ENCODE peak calls at places on chromosomes 3 and 15, in ten cellular contexts. J, A, G, U, E, Y, K, Q, O and Z are unnamed samples.
A peak's percentile ranks its signal among the peaks of the same experiment; 100 is the strongest.

GRCh38 chr15:70851889-70852288 is 2.1 kb downstream of the LARP6 start:
- DNase-seq in O (no peak), A (no peak), K (no peak), E (no peak), Q (no peak), G (no peak), U (no peak), J (no peak), Y (no peak), Z (no peak)

GRCh38 chr15:74134387-74135027 is 4.1 kb downstream of the ISLR2 start:
- DNase-seq in G (no peak), U (no peak), A (peak; percentile 65), O (peak; percentile 37), Q (peak; percentile 41), K (no peak), J (no peak), E (no peak), Y (peak; percentile 35), Z (no peak)

GRCh38 chr3:31738423-31738822 is 205.7 kb downstream of the STT3B start:
- DNase-seq in J (no peak), U (no peak), E (no peak), Q (no peak), K (no peak), A (no peak), O (no peak), G (no peak), Y (no peak), Z (no peak)

GRCh38 chr3:139312959-139313358 is 30.9 kb upstream of the MRPS22 start:
- DNase-seq in Q (no peak), O (no peak), E (peak; percentile 32), G (no peak), J (no peak), Y (peak; percentile 77), K (no peak), A (no peak), U (peak; percentile 54), Z (no peak)

GRCh38 chr15:74392402-74392876 is 25.0 kb upstream of the CYP11A1 start:
- DNase-seq in G (no peak), E (no peak), U (no peak), O (peak; percentile 22), A (no peak), K (no peak), J (no peak), Y (peak; percentile 61), Q (no peak), Z (no peak)

GRCh38 chr3:176431986-176432385 is 765.3 kb downstream of the TBL1XR1 start:
- DNase-seq in Q (no peak), A (no peak), G (no peak), Y (peak; percentile 43), K (no peak), J (no peak), O (no peak), E (no peak), U (peak; percentile 25), Z (no peak)

GRCh38 chr3:17075358-17075757 is 190.6 kb downstream of the PLCL2 start:
- DNase-seq in U (no peak), E (no peak), G (no peak), O (no peak), Q (no peak), Y (no peak), A (no peak), K (no peak), J (no peak), Z (no peak)

GRCh38 chr3:71581451-71581980 is 2.0 kb downstream of the FOXP1 start:
- DNase-seq in G (no peak), J (peak; percentile 31), K (no peak), U (no peak), A (peak; percentile 70), E (no peak), Q (peak; percentile 52), O (no peak), Y (peak; percentile 25), Z (peak; percentile 16)

GRCh38 chr3:134093906-134094305 is 64.2 kb upstream of the SLCO2A1 start:
- DNase-seq in U (no peak), A (no peak), E (no peak), Q (no peak), Y (peak; percentile 70), J (no peak), K (no peak), O (no peak), G (no peak), Z (no peak)

GRCh38 chr3:127218457-127218922 is 25.6 kb downstream of the PRR23E start:
- DNase-seq in A (no peak), Q (no peak), U (no peak), E (no peak), J (no peak), K (no peak), Y (no peak), G (no peak), O (no peak), Z (no peak)

GRCh38 chr3:127217594-127218456 is 24.9 kb downstream of the PRR23E start:
- DNase-seq in G (peak; percentile 44), J (no peak), Y (no peak), K (peak; percentile 12), E (no peak), Q (no peak), A (no peak), U (no peak), O (peak; percentile 41), Z (no peak)

GRCh38 chr3:127215714-127216414 is 22.9 kb downstream of the PRR23E start:
- DNase-seq in Q (no peak), U (no peak), O (no peak), Y (no peak), J (no peak), G (no peak), K (no peak), A (no peak), E (no peak), Z (no peak)

GRCh38 chr3:127214990-127215389 is 22.1 kb downstream of the PRR23E start:
- DNase-seq in G (no peak), Y (no peak), Q (no peak), O (no peak), J (no peak), U (no peak), K (no peak), A (no peak), E (no peak), Z (no peak)

GRCh38 chr3:127216415-127217261 is 23.7 kb downstream of the PRR23E start:
- DNase-seq in Y (no peak), K (no peak), E (no peak), Q (no peak), J (no peak), O (no peak), U (no peak), G (no peak), A (no peak), Z (no peak)
- TF ChIP-seq CTCF in Y (no peak), K (no peak), E (no peak), Q (no peak), J (no peak), O (no peak), U (no peak), G (no peak), A (no peak), Z (no peak)

DNA sequence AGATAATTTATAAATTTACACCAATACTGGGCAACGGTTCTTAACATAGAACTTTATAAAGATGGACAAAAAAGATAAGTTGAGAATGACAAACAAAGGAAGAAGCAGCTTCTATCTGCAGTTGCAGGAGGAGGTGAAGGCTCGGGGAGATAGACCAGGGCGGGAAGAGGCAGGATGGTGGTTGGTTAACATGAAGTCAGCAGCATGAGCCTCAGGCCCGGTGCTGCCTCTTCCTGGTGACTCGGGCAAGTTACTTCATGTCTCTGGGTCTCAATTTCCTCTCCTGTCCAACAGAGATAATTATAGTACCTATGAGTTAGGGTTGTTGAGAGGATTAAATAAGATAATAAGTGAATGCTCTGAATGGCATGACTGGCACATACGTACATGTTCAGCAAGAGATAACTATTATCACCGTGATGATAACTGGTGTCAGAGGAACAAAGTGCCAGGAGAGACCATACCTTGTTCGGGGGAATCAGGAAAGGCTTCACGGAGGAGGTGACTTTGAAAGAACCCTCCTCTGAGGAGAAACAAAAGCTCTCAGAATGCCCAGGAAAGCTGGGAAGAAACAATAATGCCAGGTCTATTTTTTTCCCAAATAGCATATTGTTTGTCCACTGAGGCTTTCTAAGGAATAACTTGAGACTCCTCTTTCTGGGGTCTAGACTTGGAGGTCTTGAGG is 4.4 kb downstream of the PAK6 start:
- DNase-seq in Q (no peak), O (no peak), K (no peak), U (no peak), G (no peak), Y (no peak), A (no peak), J (no peak), E (no peak), Z (no peak)
- TF ChIP-seq CTCF in Q (no peak), O (no peak), K (no peak), U (no peak), G (no peak), Y (no peak), A (no peak), J (no peak), E (no peak), Z (no peak)

DNA sequence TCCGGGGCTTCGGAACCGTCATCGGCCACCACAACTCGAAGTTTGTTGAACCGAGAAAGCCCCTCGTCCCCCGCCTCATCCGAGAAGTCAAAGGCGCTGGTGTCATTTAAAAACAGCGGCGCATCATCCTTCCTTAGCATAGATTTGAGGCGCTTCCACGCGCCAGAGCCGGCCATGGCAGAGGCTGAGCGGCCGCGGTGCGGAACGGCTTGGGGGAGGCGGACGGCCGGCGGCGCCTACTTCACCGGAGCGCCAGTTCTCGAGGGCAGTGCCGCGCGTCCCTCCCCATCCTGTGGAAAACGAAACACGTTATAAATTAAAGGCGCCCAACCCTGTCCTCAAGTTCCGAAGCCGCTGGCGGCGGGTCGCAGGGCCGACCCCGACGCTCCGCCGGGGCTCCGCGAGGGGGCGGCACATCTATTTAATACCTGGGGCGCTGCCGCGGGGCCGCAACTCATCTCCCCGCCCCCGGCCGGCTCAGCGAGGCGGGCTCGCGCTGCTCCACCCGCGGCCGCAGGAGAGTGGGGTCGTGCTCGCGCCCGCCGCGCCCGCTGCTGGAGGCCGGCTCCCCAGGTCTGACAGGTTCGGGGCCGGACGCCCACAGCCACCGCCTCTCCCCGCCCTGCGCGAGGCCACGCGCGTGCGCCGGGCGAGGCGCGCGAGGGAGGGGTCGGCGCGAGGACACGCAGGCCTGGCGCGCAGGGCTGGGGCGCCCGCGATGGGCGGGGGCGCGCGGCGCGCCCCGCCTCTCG is at the start of gene SLC30A4:
- DNase-seq in Y (peak; percentile 66), J (peak; percentile 69), G (no peak), K (peak; percentile 4), E (no peak), A (peak; percentile 86), U (peak; percentile 20), Q (peak; percentile 68), O (peak; percentile 66), Z (peak; percentile 58)
- TF ChIP-seq CTCF in Y (peak; percentile 29), J (peak; percentile 43), G (peak; percentile 40), K (peak; percentile 35), E (peak; percentile 40), A (no peak), U (peak; percentile 26), Q (peak; percentile 49), O (peak; percentile 44), Z (peak; percentile 59)

GRCh38 chr3:81218023-81218422 is 543.4 kb downstream of the GBE1 start:
- DNase-seq in Y (peak; percentile 49), O (no peak), A (no peak), G (no peak), U (peak; percentile 38), E (no peak), J (no peak), K (no peak), Q (peak; percentile 41), Z (no peak)
- TF ChIP-seq CTCF in Y (peak; percentile 58), O (peak; percentile 3), A (no peak), G (peak; percentile 25), U (peak; percentile 73), E (peak; percentile 73), J (no peak), K (peak; percentile 54), Q (peak; percentile 26), Z (peak; percentile 64)

GRCh38 chr15:23866832-23867231 is 179.7 kb upstream of the NDN start:
- DNase-seq in U (no peak), J (no peak), K (no peak), Q (no peak), E (no peak), A (no peak), Y (no peak), O (no peak), G (no peak), Z (no peak)
- TF ChIP-seq CTCF in U (no peak), J (no peak), K (peak; percentile 17), Q (no peak), E (peak; percentile 34), A (no peak), Y (no peak), O (no peak), G (no peak), Z (peak; percentile 34)